ENCODE peak calls at places on chromosomes 7 and 10, in eight cellular contexts. One of them, this sample, is unnamed.

GRCh38 chr10:28410420-28411135 is 107.7 kb upstream of the MPP7 start:
- DNase-seq in psoas muscle: no peak
- DNase-seq in left ventricle myocardium inferior: no peak
- DNase-seq in Panc1: no peak
- DNase-seq in suprapubic skin: no peak
- DNase-seq in GM23248: no peak
- DNase-seq in CD4-positive, CD25-positive, alpha-beta regulatory T cell: no peak
- DNase-seq in spleen: no peak
- DNase-seq in this sample: no peak

GRCh38 chr7:112858838-112859237 is 68.6 kb upstream of the TMEM168 start:
- DNase-seq in psoas muscle: no peak
- DNase-seq in left ventricle myocardium inferior: no peak
- DNase-seq in Panc1: no peak
- DNase-seq in suprapubic skin: no peak
- DNase-seq in GM23248: no peak
- DNase-seq in CD4-positive, CD25-positive, alpha-beta regulatory T cell: no peak
- DNase-seq in spleen: no peak
- DNase-seq in this sample: no peak

GRCh38 chr10:88216976-88217375 is 353.6 kb downstream of the PTEN start:
- DNase-seq in psoas muscle: no peak
- DNase-seq in left ventricle myocardium inferior: no peak
- DNase-seq in Panc1: no peak
- DNase-seq in suprapubic skin: no peak
- DNase-seq in GM23248: no peak
- DNase-seq in CD4-positive, CD25-positive, alpha-beta regulatory T cell: no peak
- DNase-seq in spleen: no peak
- DNase-seq in this sample: no peak

GRCh38 chr7:28174901-28175661 is 5.5 kb downstream of the JAZF1 start:
- DNase-seq in psoas muscle: no peak
- DNase-seq in left ventricle myocardium inferior: no peak
- DNase-seq in Panc1: no peak
- DNase-seq in suprapubic skin: no peak
- DNase-seq in GM23248: peak; percentile 51
- DNase-seq in CD4-positive, CD25-positive, alpha-beta regulatory T cell: no peak
- DNase-seq in spleen: no peak
- DNase-seq in this sample: no peak

GRCh38 chr10:30186371-30186875 is 127.0 kb upstream of the JCAD start:
- DNase-seq in psoas muscle: no peak
- DNase-seq in left ventricle myocardium inferior: no peak
- DNase-seq in Panc1: no peak
- DNase-seq in suprapubic skin: no peak
- DNase-seq in GM23248: peak; percentile 46
- DNase-seq in CD4-positive, CD25-positive, alpha-beta regulatory T cell: no peak
- DNase-seq in spleen: no peak
- DNase-seq in this sample: no peak

GRCh38 chr7:41449694-41450093 is 253.2 kb downstream of the INHBA start:
- DNase-seq in psoas muscle: no peak
- DNase-seq in left ventricle myocardium inferior: no peak
- DNase-seq in Panc1: no peak
- DNase-seq in suprapubic skin: no peak
- DNase-seq in GM23248: no peak
- DNase-seq in CD4-positive, CD25-positive, alpha-beta regulatory T cell: no peak
- DNase-seq in spleen: no peak
- DNase-seq in this sample: no peak

GRCh38 chr10:86804805-86805204 is 48.4 kb downstream of the BMPR1A start:
- DNase-seq in psoas muscle: no peak
- DNase-seq in left ventricle myocardium inferior: no peak
- DNase-seq in Panc1: no peak
- DNase-seq in suprapubic skin: no peak
- DNase-seq in GM23248: no peak
- DNase-seq in CD4-positive, CD25-positive, alpha-beta regulatory T cell: no peak
- DNase-seq in spleen: no peak
- DNase-seq in this sample: peak; percentile 11

GRCh38 chr7:80439894-80440811 is 71.7 kb downstream of the GNAT3 start:
- DNase-seq in psoas muscle: no peak
- DNase-seq in left ventricle myocardium inferior: no peak
- DNase-seq in Panc1: no peak
- DNase-seq in suprapubic skin: no peak
- DNase-seq in GM23248: peak; percentile 84
- DNase-seq in CD4-positive, CD25-positive, alpha-beta regulatory T cell: no peak
- DNase-seq in spleen: no peak
- DNase-seq in this sample: no peak

GRCh38 chr10:115209133-115209532 is 116.0 kb downstream of the ATRNL1 start:
- DNase-seq in psoas muscle: no peak
- DNase-seq in left ventricle myocardium inferior: no peak
- DNase-seq in Panc1: no peak
- DNase-seq in suprapubic skin: no peak
- DNase-seq in GM23248: no peak
- DNase-seq in CD4-positive, CD25-positive, alpha-beta regulatory T cell: no peak
- DNase-seq in spleen: no peak
- DNase-seq in this sample: no peak

GRCh38 chr10:94489107-94489506 is 56.5 kb upstream of the HELLS start:
- DNase-seq in psoas muscle: no peak
- DNase-seq in left ventricle myocardium inferior: no peak
- DNase-seq in Panc1: no peak
- DNase-seq in suprapubic skin: no peak
- DNase-seq in GM23248: no peak
- DNase-seq in CD4-positive, CD25-positive, alpha-beta regulatory T cell: no peak
- DNase-seq in spleen: no peak
- DNase-seq in this sample: no peak

GRCh38 chr7:86939197-86939814 is 120.1 kb downstream of the ELAPOR2 start:
- DNase-seq in psoas muscle: no peak
- DNase-seq in left ventricle myocardium inferior: no peak
- DNase-seq in Panc1: peak; percentile 76
- DNase-seq in suprapubic skin: no peak
- DNase-seq in GM23248: peak; percentile 70
- DNase-seq in CD4-positive, CD25-positive, alpha-beta regulatory T cell: peak; percentile 40
- DNase-seq in spleen: no peak
- DNase-seq in this sample: peak; percentile 86

GRCh38 chr10:62053860-62054259 is 152.4 kb downstream of the ARID5B start:
- DNase-seq in psoas muscle: no peak
- DNase-seq in left ventricle myocardium inferior: no peak
- DNase-seq in Panc1: no peak
- DNase-seq in suprapubic skin: no peak
- DNase-seq in GM23248: no peak
- DNase-seq in CD4-positive, CD25-positive, alpha-beta regulatory T cell: no peak
- DNase-seq in spleen: no peak
- DNase-seq in this sample: no peak

GRCh38 chr10:28217848-28218247 is 85.0 kb downstream of the MPP7 start:
- DNase-seq in psoas muscle: no peak
- DNase-seq in left ventricle myocardium inferior: no peak
- DNase-seq in Panc1: no peak
- DNase-seq in suprapubic skin: no peak
- DNase-seq in GM23248: peak; percentile 62
- DNase-seq in CD4-positive, CD25-positive, alpha-beta regulatory T cell: no peak
- DNase-seq in spleen: no peak
- DNase-seq in this sample: peak; percentile 32

GRCh38 chr7:70717553-70718248 is 414.2 kb upstream of the GALNT17 start:
- DNase-seq in psoas muscle: no peak
- DNase-seq in left ventricle myocardium inferior: no peak
- DNase-seq in Panc1: no peak
- DNase-seq in suprapubic skin: no peak
- DNase-seq in GM23248: no peak
- DNase-seq in CD4-positive, CD25-positive, alpha-beta regulatory T cell: no peak
- DNase-seq in spleen: no peak
- DNase-seq in this sample: no peak

GRCh38 chr7:45092100-45092930 is 3.5 kb upstream of the NACAD start:
- DNase-seq in psoas muscle: no peak
- DNase-seq in left ventricle myocardium inferior: no peak
- DNase-seq in Panc1: no peak
- DNase-seq in suprapubic skin: no peak
- DNase-seq in GM23248: peak; percentile 73
- DNase-seq in CD4-positive, CD25-positive, alpha-beta regulatory T cell: no peak
- DNase-seq in spleen: no peak
- DNase-seq in this sample: peak; percentile 48

GRCh38 chr7:87475359-87476178 is at the start of gene ABCB4:
- DNase-seq in psoas muscle: peak; percentile 63
- DNase-seq in left ventricle myocardium inferior: peak; percentile 15
- DNase-seq in Panc1: no peak
- DNase-seq in suprapubic skin: peak; percentile 58
- DNase-seq in GM23248: peak; percentile 41
- DNase-seq in CD4-positive, CD25-positive, alpha-beta regulatory T cell: no peak
- DNase-seq in spleen: peak; percentile 84
- DNase-seq in this sample: no peak

GRCh38 chr7:40015790-40016296 is 65.8 kb downstream of the CDK13 start:
- DNase-seq in psoas muscle: no peak
- DNase-seq in left ventricle myocardium inferior: no peak
- DNase-seq in Panc1: no peak
- DNase-seq in suprapubic skin: no peak
- DNase-seq in GM23248: peak; percentile 48
- DNase-seq in CD4-positive, CD25-positive, alpha-beta regulatory T cell: no peak
- DNase-seq in spleen: no peak
- DNase-seq in this sample: no peak

GRCh38 chr7:137873524-137873923 is 26.8 kb upstream of the DGKI start:
- DNase-seq in psoas muscle: no peak
- DNase-seq in left ventricle myocardium inferior: no peak
- DNase-seq in Panc1: no peak
- DNase-seq in suprapubic skin: no peak
- DNase-seq in GM23248: peak; percentile 85
- DNase-seq in CD4-positive, CD25-positive, alpha-beta regulatory T cell: no peak
- DNase-seq in spleen: no peak
- DNase-seq in this sample: no peak

GRCh38 chr7:17299477-17299991 is 1.1 kb downstream of the AHR start:
- DNase-seq in psoas muscle: no peak
- DNase-seq in left ventricle myocardium inferior: no peak
- DNase-seq in Panc1: no peak
- DNase-seq in suprapubic skin: no peak
- DNase-seq in GM23248: peak; percentile 37
- DNase-seq in CD4-positive, CD25-positive, alpha-beta regulatory T cell: peak; percentile 40
- DNase-seq in spleen: no peak
- DNase-seq in this sample: no peak

GRCh38 chr10:99304027-99304856 is 24.9 kb upstream of the CNNM1 start:
- DNase-seq in psoas muscle: no peak
- DNase-seq in left ventricle myocardium inferior: no peak
- DNase-seq in Panc1: no peak
- DNase-seq in suprapubic skin: no peak
- DNase-seq in GM23248: peak; percentile 27
- DNase-seq in CD4-positive, CD25-positive, alpha-beta regulatory T cell: no peak
- DNase-seq in spleen: no peak
- DNase-seq in this sample: peak; percentile 25

GRCh38 chr10:3760083-3760482 is 24.9 kb downstream of the KLF6 start:
- DNase-seq in psoas muscle: no peak
- DNase-seq in left ventricle myocardium inferior: no peak
- DNase-seq in Panc1: no peak
- DNase-seq in suprapubic skin: no peak
- DNase-seq in GM23248: no peak
- DNase-seq in CD4-positive, CD25-positive, alpha-beta regulatory T cell: no peak
- DNase-seq in spleen: no peak
- DNase-seq in this sample: no peak

GRCh38 chr7:155694846-155695245 is 50.4 kb downstream of the RBM33 start:
- DNase-seq in psoas muscle: no peak
- DNase-seq in left ventricle myocardium inferior: no peak
- DNase-seq in Panc1: no peak
- DNase-seq in suprapubic skin: no peak
- DNase-seq in GM23248: no peak
- DNase-seq in CD4-positive, CD25-positive, alpha-beta regulatory T cell: no peak
- DNase-seq in spleen: no peak
- DNase-seq in this sample: no peak

GRCh38 chr10:68759967-68760366 is 38.9 kb downstream of the CCAR1 start:
- DNase-seq in psoas muscle: no peak
- DNase-seq in left ventricle myocardium inferior: no peak
- DNase-seq in Panc1: no peak
- DNase-seq in suprapubic skin: no peak
- DNase-seq in GM23248: no peak
- DNase-seq in CD4-positive, CD25-positive, alpha-beta regulatory T cell: no peak
- DNase-seq in spleen: no peak
- DNase-seq in this sample: no peak

GRCh38 chr7:101370836-101371235 is 8.2 kb downstream of the COL26A1 start:
- DNase-seq in psoas muscle: no peak
- DNase-seq in left ventricle myocardium inferior: no peak
- DNase-seq in Panc1: no peak
- DNase-seq in suprapubic skin: no peak
- DNase-seq in GM23248: no peak
- DNase-seq in CD4-positive, CD25-positive, alpha-beta regulatory T cell: no peak
- DNase-seq in spleen: no peak
- DNase-seq in this sample: no peak

GRCh38 chr10:5968037-5968680 is 9.2 kb downstream of the IL15RA start:
- DNase-seq in psoas muscle: no peak
- DNase-seq in left ventricle myocardium inferior: no peak
- DNase-seq in Panc1: no peak
- DNase-seq in suprapubic skin: peak; percentile 37
- DNase-seq in GM23248: no peak
- DNase-seq in CD4-positive, CD25-positive, alpha-beta regulatory T cell: no peak
- DNase-seq in spleen: no peak
- DNase-seq in this sample: no peak
- H3K4me3 ChIP-seq in psoas muscle: no peak overlapping the region
- H3K4me3 ChIP-seq in left ventricle myocardium inferior: no peak overlapping the region
- H3K4me3 ChIP-seq in Panc1: no peak overlapping the region
- H3K4me3 ChIP-seq in suprapubic skin: no peak overlapping the region
- H3K4me3 ChIP-seq in GM23248: no peak overlapping the region
- H3K4me3 ChIP-seq in CD4-positive, CD25-positive, alpha-beta regulatory T cell: no peak overlapping the region
- H3K4me3 ChIP-seq in spleen: no peak overlapping the region
- H3K4me3 ChIP-seq in this sample: no peak overlapping the region

DNA sequence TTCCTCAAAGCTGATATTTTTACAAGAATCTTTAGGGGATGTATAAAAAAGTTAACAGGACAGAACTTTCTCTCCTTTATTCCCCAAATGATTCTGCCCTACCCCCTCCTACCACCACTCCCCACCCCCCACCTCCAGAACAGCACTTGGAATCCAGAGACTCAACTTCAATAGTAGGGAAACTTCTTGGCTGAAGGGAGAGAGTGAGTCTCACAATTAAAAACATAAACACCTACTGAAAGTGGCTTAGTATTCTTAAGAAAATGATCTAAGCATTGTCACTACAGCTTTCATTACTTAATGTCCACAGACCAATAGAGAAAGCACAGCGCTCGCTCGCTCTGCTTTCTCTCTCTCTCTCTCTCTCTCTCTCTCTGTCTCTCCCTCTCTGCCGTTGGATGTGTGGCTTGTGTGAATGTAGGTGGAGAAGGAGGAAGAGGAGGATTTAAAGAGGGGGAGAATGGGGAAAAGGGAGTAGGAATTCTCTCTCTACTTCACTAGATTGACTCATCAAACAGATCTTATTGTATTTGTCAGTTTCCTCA is 1.5 kb upstream of the SEMA3A start:
- DNase-seq in psoas muscle: no peak
- DNase-seq in left ventricle myocardium inferior: no peak
- DNase-seq in Panc1: no peak
- DNase-seq in suprapubic skin: no peak
- DNase-seq in GM23248: peak; percentile 72
- DNase-seq in CD4-positive, CD25-positive, alpha-beta regulatory T cell: no peak
- DNase-seq in spleen: no peak
- DNase-seq in this sample: peak; percentile 65
- H3K27ac ChIP-seq in psoas muscle: no peak overlapping the region
- H3K27ac ChIP-seq in left ventricle myocardium inferior: no peak overlapping the region
- H3K27ac ChIP-seq in Panc1: peak overlapping the region; percentile 78
- H3K27ac ChIP-seq in suprapubic skin: no peak overlapping the region
- H3K27ac ChIP-seq in GM23248: peak overlapping the region; percentile 47
- H3K27ac ChIP-seq in CD4-positive, CD25-positive, alpha-beta regulatory T cell: no peak overlapping the region
- H3K27ac ChIP-seq in spleen: peak overlapping the region; percentile 70
- H3K27ac ChIP-seq in this sample: peak overlapping the region; percentile 78

GRCh38 chr10:70174058-70174741 is 3.9 kb upstream of the SAR1A start:
- DNase-seq in psoas muscle: no peak
- DNase-seq in left ventricle myocardium inferior: no peak
- DNase-seq in Panc1: no peak
- DNase-seq in suprapubic skin: no peak
- DNase-seq in GM23248: no peak
- DNase-seq in CD4-positive, CD25-positive, alpha-beta regulatory T cell: peak; percentile 33
- DNase-seq in spleen: no peak
- DNase-seq in this sample: no peak
- H3K4me3 ChIP-seq in psoas muscle: no peak overlapping the region
- H3K4me3 ChIP-seq in left ventricle myocardium inferior: no peak overlapping the region
- H3K4me3 ChIP-seq in Panc1: no peak overlapping the region
- H3K4me3 ChIP-seq in suprapubic skin: no peak overlapping the region
- H3K4me3 ChIP-seq in GM23248: no peak overlapping the region
- H3K4me3 ChIP-seq in CD4-positive, CD25-positive, alpha-beta regulatory T cell: peak overlapping the region; percentile 10
- H3K4me3 ChIP-seq in spleen: peak overlapping the region; percentile 30
- H3K4me3 ChIP-seq in this sample: no peak overlapping the region

GRCh38 chr10:110833234-110833940 is 38.3 kb upstream of the PDCD4 start:
- DNase-seq in psoas muscle: no peak
- DNase-seq in left ventricle myocardium inferior: no peak
- DNase-seq in Panc1: no peak
- DNase-seq in suprapubic skin: no peak
- DNase-seq in GM23248: no peak
- DNase-seq in CD4-positive, CD25-positive, alpha-beta regulatory T cell: peak; percentile 26
- DNase-seq in spleen: no peak
- DNase-seq in this sample: no peak
- H3K27ac ChIP-seq in psoas muscle: peak overlapping the region; percentile 69
- H3K27ac ChIP-seq in left ventricle myocardium inferior: peak overlapping the region; percentile 75
- H3K27ac ChIP-seq in Panc1: no peak overlapping the region
- H3K27ac ChIP-seq in suprapubic skin: peak overlapping the region; percentile 69
- H3K27ac ChIP-seq in GM23248: no peak overlapping the region
- H3K27ac ChIP-seq in CD4-positive, CD25-positive, alpha-beta regulatory T cell: no peak overlapping the region
- H3K27ac ChIP-seq in spleen: no peak overlapping the region
- H3K27ac ChIP-seq in this sample: no peak overlapping the region